ENCODE peak calls at places on chromosomes 5 and 9, in seven cellular contexts. One of them, this sample, is unnamed.

GRCh38 chr5:131855452-131855851 is 58.6 kb upstream of the FNIP1 start:
- DNase-seq in cardiac fibroblast: no peak
- DNase-seq in PC-9: no peak
- DNase-seq in EH: no peak
- DNase-seq in hepatocyte: no peak
- DNase-seq in progenitor cell of endocrine pancreas: no peak
- DNase-seq in lung: no peak
- DNase-seq in this sample: no peak

GRCh38 chr5:15695171-15695676 is 195.2 kb downstream of the FBXL7 start:
- DNase-seq in cardiac fibroblast: peak; percentile 21
- DNase-seq in PC-9: no peak
- DNase-seq in EH: peak; percentile 83
- DNase-seq in hepatocyte: peak; percentile 23
- DNase-seq in progenitor cell of endocrine pancreas: no peak
- DNase-seq in lung: no peak
- DNase-seq in this sample: no peak

GRCh38 chr5:132266031-132266835 is 8.7 kb downstream of the PDLIM4 start:
- DNase-seq in cardiac fibroblast: no peak
- DNase-seq in PC-9: peak; percentile 83
- DNase-seq in EH: no peak
- DNase-seq in hepatocyte: no peak
- DNase-seq in progenitor cell of endocrine pancreas: no peak
- DNase-seq in lung: peak; percentile 25
- DNase-seq in this sample: no peak

GRCh38 chr5:150502106-150502505 is 5.8 kb upstream of the NDST1 start:
- DNase-seq in cardiac fibroblast: no peak
- DNase-seq in PC-9: no peak
- DNase-seq in EH: peak; percentile 48
- DNase-seq in hepatocyte: no peak
- DNase-seq in progenitor cell of endocrine pancreas: no peak
- DNase-seq in lung: no peak
- DNase-seq in this sample: no peak

GRCh38 chr9:70046274-70047070 is 2.8 kb downstream of the MAMDC2 start:
- DNase-seq in cardiac fibroblast: no peak
- DNase-seq in PC-9: no peak
- DNase-seq in EH: peak; percentile 42
- DNase-seq in hepatocyte: no peak
- DNase-seq in progenitor cell of endocrine pancreas: no peak
- DNase-seq in lung: no peak
- DNase-seq in this sample: peak; percentile 5

GRCh38 chr9:132168347-132168746 is 6.5 kb downstream of the NTNG2 start:
- DNase-seq in cardiac fibroblast: peak; percentile 42
- DNase-seq in PC-9: no peak
- DNase-seq in EH: no peak
- DNase-seq in hepatocyte: no peak
- DNase-seq in progenitor cell of endocrine pancreas: no peak
- DNase-seq in lung: no peak
- DNase-seq in this sample: no peak

GRCh38 chr9:97983524-97984187 is 515 bp downstream of the ANP32B start:
- DNase-seq in cardiac fibroblast: peak; percentile 45
- DNase-seq in PC-9: peak; percentile 50
- DNase-seq in EH: peak; percentile 47
- DNase-seq in hepatocyte: peak; percentile 75
- DNase-seq in progenitor cell of endocrine pancreas: peak; percentile 30
- DNase-seq in lung: peak; percentile 52
- DNase-seq in this sample: peak; percentile 48

GRCh38 chr9:1709347-1709746 is 305.8 kb upstream of the SMARCA2 start:
- DNase-seq in cardiac fibroblast: no peak
- DNase-seq in PC-9: no peak
- DNase-seq in EH: peak; percentile 3
- DNase-seq in hepatocyte: no peak
- DNase-seq in progenitor cell of endocrine pancreas: no peak
- DNase-seq in lung: no peak
- DNase-seq in this sample: no peak

GRCh38 chr9:7790819-7791182 is 8.8 kb downstream of the DMAC1 start:
- DNase-seq in cardiac fibroblast: no peak
- DNase-seq in PC-9: no peak
- DNase-seq in EH: no peak
- DNase-seq in hepatocyte: no peak
- DNase-seq in progenitor cell of endocrine pancreas: no peak
- DNase-seq in lung: no peak
- DNase-seq in this sample: no peak

GRCh38 chr5:39476466-39477215 is 51.9 kb upstream of the DAB2 start:
- DNase-seq in cardiac fibroblast: peak; percentile 87
- DNase-seq in PC-9: no peak
- DNase-seq in EH: peak; percentile 91
- DNase-seq in hepatocyte: no peak
- DNase-seq in progenitor cell of endocrine pancreas: no peak
- DNase-seq in lung: no peak
- DNase-seq in this sample: no peak

GRCh38 chr5:40550481-40550880 is 129.2 kb upstream of the PTGER4 start:
- DNase-seq in cardiac fibroblast: no peak
- DNase-seq in PC-9: no peak
- DNase-seq in EH: no peak
- DNase-seq in hepatocyte: no peak
- DNase-seq in progenitor cell of endocrine pancreas: no peak
- DNase-seq in lung: no peak
- DNase-seq in this sample: no peak

GRCh38 chr5:150567031-150567680 is 59.2 kb downstream of the NDST1 start:
- DNase-seq in cardiac fibroblast: peak; percentile 93
- DNase-seq in PC-9: no peak
- DNase-seq in EH: peak; percentile 87
- DNase-seq in hepatocyte: no peak
- DNase-seq in progenitor cell of endocrine pancreas: no peak
- DNase-seq in lung: no peak
- DNase-seq in this sample: no peak

GRCh38 chr5:157575096-157575872 is at the start of gene ADAM19:
- DNase-seq in cardiac fibroblast: peak; percentile 63
- DNase-seq in PC-9: peak; percentile 50
- DNase-seq in EH: peak; percentile 79
- DNase-seq in hepatocyte: peak; percentile 75
- DNase-seq in progenitor cell of endocrine pancreas: peak; percentile 55
- DNase-seq in lung: peak; percentile 29
- DNase-seq in this sample: peak; percentile 77

GRCh38 chr5:145587308-145588071 is 247.7 kb downstream of the PRELID2 start:
- DNase-seq in cardiac fibroblast: peak; percentile 73
- DNase-seq in PC-9: peak; percentile 29
- DNase-seq in EH: peak; percentile 83
- DNase-seq in hepatocyte: peak; percentile 78
- DNase-seq in progenitor cell of endocrine pancreas: no peak
- DNase-seq in lung: no peak
- DNase-seq in this sample: no peak

GRCh38 chr5:149271717-149272558 is at the start of gene AFAP1L1:
- DNase-seq in cardiac fibroblast: peak; percentile 61
- DNase-seq in PC-9: peak; percentile 53
- DNase-seq in EH: peak; percentile 63
- DNase-seq in hepatocyte: peak; percentile 71
- DNase-seq in progenitor cell of endocrine pancreas: peak; percentile 19
- DNase-seq in lung: peak; percentile 41
- DNase-seq in this sample: peak; percentile 78

GRCh38 chr9:18362901-18363685 is 110.9 kb upstream of the ADAMTSL1 start:
- DNase-seq in cardiac fibroblast: peak; percentile 58
- DNase-seq in PC-9: no peak
- DNase-seq in EH: peak; percentile 82
- DNase-seq in hepatocyte: no peak
- DNase-seq in progenitor cell of endocrine pancreas: no peak
- DNase-seq in lung: no peak
- DNase-seq in this sample: no peak

This sample was measured in endothelial cell.